ENCODE peak calls at places on chromosomes 3 and 15, in eight cellular contexts. V is stimulated activated CD8-positive, alpha-beta memory T cell treated with anti-CD3 and anti-CD28 coated beads, Interleukin-4, amount 100 ng/mL, for 1 hour; E is DMS 273 treated with DMSO at 0.1 percent for 48 hours; O is DMS153; U is left cardiac atrium; A is nephron progenitor cell; K is uterus; J is T-helper 2 cell. Q is an unnamed sample.

GRCh38 chr3:69442771-69443197 is 56.9 kb upstream of the FRMD4B start:
- DNase-seq in V (no peak), E (no peak), O (no peak), U (no peak), A (no peak), K (no peak), J (no peak), Q (no peak)

GRCh38 chr15:36887214-36888017 is 212.9 kb downstream of the MEIS2 start:
- DNase-seq in V (no peak), E (no peak), O (no peak), U (no peak), A (peak), K (peak), J (no peak), Q (no peak)

GRCh38 chr3:118102737-118103136 is 931.9 kb downstream of the IGSF11 start:
- DNase-seq in V (no peak), E (no peak), O (no peak), U (no peak), A (no peak), K (no peak), J (no peak), Q (no peak)

GRCh38 chr3:42025388-42026138 is 63.7 kb upstream of the ULK4 start:
- DNase-seq in V (no peak), E (peak), O (peak), U (peak), A (peak), K (peak), J (no peak), Q (peak)

GRCh38 chr15:80173022-80173759 is 20.4 kb downstream of the FAH start:
- DNase-seq in V (peak), E (no peak), O (peak), U (peak), A (peak), K (peak), J (peak), Q (peak)

GRCh38 chr3:100060685-100061484 is 53.4 kb downstream of the FILIP1L start:
- DNase-seq in V (no peak), E (no peak), O (no peak), U (no peak), A (no peak), K (no peak), J (peak), Q (no peak)

GRCh38 chr15:33547876-33548275 is 237.1 kb downstream of the RYR3 start:
- DNase-seq in V (no peak), E (no peak), O (no peak), U (peak), A (peak), K (no peak), J (peak), Q (no peak)

GRCh38 chr15:74850398-74850797 is 7.4 kb upstream of the ULK3 start:
- DNase-seq in V (no peak), E (no peak), O (no peak), U (no peak), A (no peak), K (no peak), J (no peak), Q (no peak)

GRCh38 chr3:189797103-189797850 is 166.1 kb downstream of the TP63 start:
- DNase-seq in V (no peak), E (no peak), O (no peak), U (no peak), A (no peak), K (no peak), J (no peak), Q (no peak)

GRCh38 chr15:66789029-66790025 is 87.3 kb downstream of the SMAD6 start:
- DNase-seq in V (no peak), E (no peak), O (no peak), U (peak), A (no peak), K (peak), J (peak), Q (peak)

GRCh38 chr15:64636541-64636940 is 138.8 kb downstream of the RBPMS2 start:
- DNase-seq in V (no peak), E (no peak), O (no peak), U (no peak), A (no peak), K (no peak), J (no peak), Q (no peak)

GRCh38 chr3:47315069-47315647 is 32.4 kb downstream of the KLHL18 start:
- DNase-seq in V (no peak), E (no peak), O (no peak), U (peak), A (no peak), K (no peak), J (no peak), Q (no peak)

GRCh38 chr3:121152573-121152972 is 244.6 kb downstream of the STXBP5L start:
- DNase-seq in V (no peak), E (no peak), O (no peak), U (no peak), A (no peak), K (no peak), J (no peak), Q (peak)

GRCh38 chr3:4981688-4982494 is 2.7 kb downstream of the BHLHE40 start:
- DNase-seq in V (no peak), E (no peak), O (no peak), U (no peak), A (no peak), K (no peak), J (no peak), Q (peak)

GRCh38 chr3:13197281-13197680 is 124.1 kb upstream of the IQSEC1 start:
- DNase-seq in V (no peak), E (no peak), O (no peak), U (no peak), A (no peak), K (no peak), J (no peak), Q (no peak)

GRCh38 chr3:140268610-140269009 is 333.6 kb downstream of the CLSTN2 start:
- DNase-seq in V (no peak), E (no peak), O (no peak), U (no peak), A (no peak), K (no peak), J (no peak), Q (no peak)

GRCh38 chr3:175258763-175259162 is 399.6 kb downstream of the NAALADL2 start:
- DNase-seq in V (no peak), E (no peak), O (no peak), U (no peak), A (no peak), K (no peak), J (no peak), Q (no peak)

GRCh38 chr15:56672721-56673120 is 60.6 kb downstream of the ZNF280D start:
- DNase-seq in V (no peak), E (no peak), O (no peak), U (no peak), A (no peak), K (no peak), J (no peak), Q (no peak)

GRCh38 chr3:81666502-81667121 is 94.8 kb downstream of the GBE1 start:
- DNase-seq in V (no peak), E (no peak), O (no peak), U (no peak), A (no peak), K (no peak), J (peak), Q (peak)

GRCh38 chr15:79349526-79349925 is 38.6 kb downstream of the TMED3 start:
- DNase-seq in V (no peak), E (no peak), O (no peak), U (no peak), A (no peak), K (no peak), J (no peak), Q (no peak)

Q was measured in NCI-H446.